ENCODE peak calls at places on chromosomes 6 and 20, in five cellular contexts. One of them, this sample, is unnamed.

GRCh38 chr20:21826946-21827345 is 121.5 kb downstream of the PAX1 start:
- DNase-seq in thyroid gland: no peak
- DNase-seq in mesendoderm: peak
- DNase-seq in astrocyte: no peak
- DNase-seq in cardiac muscle cell: no peak
- DNase-seq in this sample: no peak

GRCh38 chr6:41191569-41191968 is 9.4 kb downstream of the TREML2 start:
- DNase-seq in cardiac muscle cell: peak
- DNase-seq in thyroid gland: no peak
- DNase-seq in mesendoderm: peak
- DNase-seq in astrocyte: no peak
- DNase-seq in this sample: no peak

GRCh38 chr6:138535728-138536454 is 36.6 kb upstream of the NHSL1 start:
- DNase-seq in astrocyte: no peak
- DNase-seq in mesendoderm: peak
- DNase-seq in cardiac muscle cell: no peak
- DNase-seq in thyroid gland: no peak
- DNase-seq in this sample: no peak

GRCh38 chr6:43070028-43070632 is 6.0 kb upstream of the PTK7 start:
- DNase-seq in astrocyte: peak
- DNase-seq in mesendoderm: peak
- DNase-seq in thyroid gland: no peak
- DNase-seq in cardiac muscle cell: peak
- DNase-seq in this sample: peak

GRCh38 chr20:57080796-57081195 is 185.6 kb downstream of the BMP7 start:
- DNase-seq in cardiac muscle cell: no peak
- DNase-seq in thyroid gland: no peak
- DNase-seq in mesendoderm: peak
- DNase-seq in astrocyte: no peak
- DNase-seq in this sample: no peak

GRCh38 chr6:93676506-93676905 is 257.1 kb upstream of the EPHA7 start:
- DNase-seq in astrocyte: no peak
- DNase-seq in cardiac muscle cell: no peak
- DNase-seq in mesendoderm: no peak
- DNase-seq in thyroid gland: no peak
- DNase-seq in this sample: no peak

GRCh38 chr20:4135385-4136077 is 120.2 kb upstream of the RNF24 start:
- DNase-seq in thyroid gland: no peak
- DNase-seq in mesendoderm: peak
- DNase-seq in cardiac muscle cell: peak
- DNase-seq in astrocyte: peak
- DNase-seq in this sample: no peak

GRCh38 chr6:108661430-108661829 is 100.7 kb downstream of the FOXO3 start:
- DNase-seq in thyroid gland: no peak
- DNase-seq in cardiac muscle cell: peak
- DNase-seq in astrocyte: peak
- DNase-seq in mesendoderm: no peak
- DNase-seq in this sample: no peak

DNA sequence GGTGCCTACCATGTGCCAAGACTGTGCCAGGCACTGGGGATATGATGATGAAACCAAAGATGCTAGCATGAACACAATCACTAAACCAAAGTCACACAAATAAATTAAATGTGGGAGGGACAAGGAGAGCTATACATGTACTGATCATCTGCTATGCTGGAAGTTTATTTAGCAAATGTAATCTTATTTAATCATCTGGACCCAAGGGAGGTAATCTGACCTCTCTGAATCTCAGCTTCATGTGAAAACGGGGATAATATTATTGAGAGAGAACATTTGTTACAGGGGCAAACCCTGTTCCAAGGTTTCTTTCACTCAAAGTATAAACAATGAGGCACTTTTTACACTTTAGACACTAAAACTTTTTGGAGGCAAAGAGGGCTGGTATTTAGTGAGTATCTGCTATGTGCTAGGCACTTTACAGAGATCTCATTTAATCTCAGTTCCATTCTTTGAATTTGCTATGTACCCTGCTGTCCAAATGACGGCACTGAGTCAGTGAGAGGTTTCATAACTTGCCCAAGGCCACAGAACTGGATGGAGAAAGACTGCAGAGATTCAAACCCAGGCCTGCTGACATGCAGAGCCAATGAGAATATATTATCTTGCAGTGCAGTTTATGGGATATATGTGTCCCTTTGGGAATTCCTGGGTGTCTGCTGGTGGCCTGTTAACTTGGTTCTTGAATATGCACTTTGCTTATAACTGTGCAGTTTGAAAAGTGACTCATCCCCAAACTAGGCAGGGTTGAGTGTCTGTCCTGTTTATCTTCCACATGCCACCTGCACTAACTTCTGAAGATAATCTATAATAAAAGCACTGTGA is 3.3 kb upstream of the ASXL1 start:
- DNase-seq in mesendoderm: no peak
- DNase-seq in cardiac muscle cell: peak
- DNase-seq in thyroid gland: no peak
- DNase-seq in astrocyte: peak
- DNase-seq in this sample: no peak
- H3K4me3 ChIP-seq in mesendoderm: no peak
- H3K4me3 ChIP-seq in cardiac muscle cell: no peak
- H3K4me3 ChIP-seq in thyroid gland: no peak
- H3K4me3 ChIP-seq in astrocyte: no peak
- H3K4me3 ChIP-seq in this sample: no peak

GRCh38 chr20:49437057-49437456 is 45.4 kb downstream of the KCNB1 start:
- DNase-seq in mesendoderm: no peak
- DNase-seq in thyroid gland: no peak
- DNase-seq in astrocyte: no peak
- DNase-seq in cardiac muscle cell: no peak
- DNase-seq in this sample: no peak
- H3K27ac ChIP-seq in mesendoderm: no peak
- H3K27ac ChIP-seq in thyroid gland: no peak
- H3K27ac ChIP-seq in astrocyte: no peak
- H3K27ac ChIP-seq in cardiac muscle cell: no peak
- H3K27ac ChIP-seq in this sample: no peak

DNA sequence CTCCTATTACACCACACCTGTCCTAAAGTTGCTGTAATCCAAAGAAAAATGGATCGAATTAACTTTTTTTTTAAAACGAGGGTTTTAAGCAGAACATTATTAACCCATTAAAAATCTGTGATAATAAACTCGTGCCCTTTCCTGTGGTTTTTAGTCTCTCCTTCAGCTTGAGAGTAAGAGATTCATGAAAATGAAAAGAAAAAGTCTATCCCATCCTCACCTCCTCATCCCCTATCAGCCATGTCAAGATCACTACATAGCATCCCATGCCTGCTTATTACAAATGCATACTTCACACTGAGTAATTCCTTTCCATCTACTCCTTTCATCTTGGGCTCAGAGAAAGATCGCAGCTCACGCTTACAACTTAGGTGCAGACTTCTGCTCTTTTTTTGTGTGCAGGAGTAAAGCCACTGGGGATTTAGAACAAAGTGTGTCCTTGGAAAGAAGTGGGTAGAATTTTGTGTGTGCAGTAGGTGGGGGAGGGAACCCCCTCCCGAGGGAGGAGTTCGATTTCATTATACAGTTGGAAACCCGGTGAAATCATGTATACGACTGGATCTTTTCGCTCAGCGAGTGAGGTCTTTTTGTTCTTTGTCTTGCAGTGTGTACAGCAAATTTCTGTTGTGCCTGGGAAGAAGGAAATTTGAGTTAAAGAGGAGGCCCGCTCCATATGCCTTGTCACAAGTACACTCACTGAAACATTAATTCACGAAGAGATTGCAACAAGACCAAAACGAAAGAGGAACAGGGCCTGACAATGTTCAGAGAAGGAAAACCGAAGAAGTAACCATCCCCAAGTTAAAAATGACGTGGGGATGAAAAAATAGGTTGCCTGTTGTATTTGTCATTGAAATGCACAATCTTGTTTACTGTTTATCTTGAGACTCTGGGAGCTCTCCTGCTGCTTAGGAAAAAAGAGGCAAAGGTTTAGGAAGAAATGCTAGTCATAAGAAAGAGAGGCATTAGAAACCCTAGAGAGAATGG is 146.5 kb upstream of the ZNF217 start:
- DNase-seq in astrocyte: peak
- DNase-seq in mesendoderm: no peak
- DNase-seq in thyroid gland: no peak
- DNase-seq in cardiac muscle cell: peak
- DNase-seq in this sample: no peak
- H3K4me3 ChIP-seq in astrocyte: peak
- H3K4me3 ChIP-seq in mesendoderm: no peak
- H3K4me3 ChIP-seq in thyroid gland: no peak
- H3K4me3 ChIP-seq in cardiac muscle cell: no peak
- H3K4me3 ChIP-seq in this sample: no peak

GRCh38 chr6:89021629-89022028 is 58.2 kb upstream of the RNGTT start:
- DNase-seq in thyroid gland: no peak
- DNase-seq in astrocyte: no peak
- DNase-seq in cardiac muscle cell: no peak
- DNase-seq in mesendoderm: peak
- DNase-seq in this sample: no peak
- H3K27ac ChIP-seq in thyroid gland: no peak
- H3K27ac ChIP-seq in astrocyte: no peak
- H3K27ac ChIP-seq in cardiac muscle cell: no peak
- H3K27ac ChIP-seq in mesendoderm: no peak
- H3K27ac ChIP-seq in this sample: no peak

DNA sequence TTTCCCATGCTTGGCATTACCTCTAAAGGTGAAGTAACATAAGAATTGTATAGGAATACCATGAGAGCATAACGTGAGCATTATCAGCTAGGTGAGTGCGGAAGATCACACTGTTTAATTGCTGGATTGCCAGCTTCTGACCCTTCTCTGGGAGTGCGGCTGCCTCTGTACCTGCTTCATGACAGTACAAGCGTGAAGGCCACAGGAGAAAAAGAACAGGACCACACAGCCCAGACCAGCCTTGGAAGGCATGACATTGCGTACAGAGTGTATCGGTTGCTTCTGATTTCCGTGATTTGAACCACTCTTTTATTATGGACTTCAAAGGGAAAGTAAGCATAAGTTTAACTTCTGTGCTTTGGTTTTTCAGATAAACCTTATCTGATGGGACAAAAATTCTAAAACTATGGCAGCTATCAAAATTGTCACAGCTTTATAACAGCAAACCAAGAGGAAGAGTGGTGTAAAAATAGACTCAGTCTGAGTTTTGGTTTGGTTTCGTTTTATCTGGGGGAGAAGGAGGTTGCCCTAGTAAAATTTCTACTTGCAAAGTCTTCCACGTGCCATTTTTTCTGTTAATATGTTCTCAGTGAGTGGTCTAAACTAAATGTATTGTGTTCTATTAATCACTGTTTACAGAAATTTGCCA is 97.4 kb downstream of the RPP40 start:
- DNase-seq in thyroid gland: no peak
- DNase-seq in mesendoderm: no peak
- DNase-seq in astrocyte: no peak
- DNase-seq in cardiac muscle cell: no peak
- DNase-seq in this sample: no peak
- H3K4me3 ChIP-seq in thyroid gland: no peak
- H3K4me3 ChIP-seq in mesendoderm: no peak
- H3K4me3 ChIP-seq in astrocyte: no peak
- H3K4me3 ChIP-seq in cardiac muscle cell: no peak
- H3K4me3 ChIP-seq in this sample: no peak

GRCh38 chr6:161037873-161038228 is 46.3 kb downstream of the MAP3K4 start:
- DNase-seq in cardiac muscle cell: no peak
- DNase-seq in astrocyte: no peak
- DNase-seq in thyroid gland: no peak
- DNase-seq in mesendoderm: no peak
- DNase-seq in this sample: no peak
- H3K27ac ChIP-seq in cardiac muscle cell: no peak
- H3K27ac ChIP-seq in astrocyte: peak
- H3K27ac ChIP-seq in thyroid gland: no peak
- H3K27ac ChIP-seq in mesendoderm: no peak
- H3K27ac ChIP-seq in this sample: no peak

GRCh38 chr6:168301648-168302398 is 17.8 kb downstream of the DACT2 start:
- DNase-seq in thyroid gland: no peak
- DNase-seq in astrocyte: no peak
- DNase-seq in cardiac muscle cell: no peak
- DNase-seq in mesendoderm: peak
- DNase-seq in this sample: no peak
- H3K4me3 ChIP-seq in thyroid gland: no peak
- H3K4me3 ChIP-seq in astrocyte: no peak
- H3K4me3 ChIP-seq in cardiac muscle cell: no peak
- H3K4me3 ChIP-seq in mesendoderm: no peak
- H3K4me3 ChIP-seq in this sample: no peak

GRCh38 chr6:144160452-144160851 is 10.1 kb downstream of the STX11 start:
- DNase-seq in thyroid gland: no peak
- DNase-seq in astrocyte: no peak
- DNase-seq in cardiac muscle cell: no peak
- DNase-seq in mesendoderm: no peak
- DNase-seq in this sample: no peak
- H3K27ac ChIP-seq in thyroid gland: no peak
- H3K27ac ChIP-seq in astrocyte: no peak
- H3K27ac ChIP-seq in cardiac muscle cell: no peak
- H3K27ac ChIP-seq in mesendoderm: no peak
- H3K27ac ChIP-seq in this sample: no peak

DNA sequence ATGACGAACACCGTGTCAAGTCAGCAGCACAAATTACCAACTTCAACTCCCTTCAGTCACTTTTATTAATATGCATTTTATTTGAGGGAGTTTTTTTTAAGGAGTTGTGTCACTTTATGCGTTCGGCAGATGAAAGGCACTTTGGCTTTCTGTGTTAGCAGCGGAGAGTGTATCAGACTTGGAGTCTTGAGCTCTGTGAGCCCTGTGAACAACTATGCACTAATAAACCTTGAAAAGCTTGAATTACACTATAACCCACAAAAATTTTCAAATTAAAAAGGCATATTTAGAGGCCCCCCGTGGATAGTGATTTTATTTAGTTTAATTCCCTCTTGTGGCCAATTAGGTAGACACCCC is 335.3 kb upstream of the NT5E start:
- DNase-seq in cardiac muscle cell: no peak
- DNase-seq in mesendoderm: no peak
- DNase-seq in thyroid gland: no peak
- DNase-seq in astrocyte: no peak
- DNase-seq in this sample: no peak
- H3K4me3 ChIP-seq in cardiac muscle cell: no peak
- H3K4me3 ChIP-seq in mesendoderm: no peak
- H3K4me3 ChIP-seq in thyroid gland: no peak
- H3K4me3 ChIP-seq in astrocyte: no peak
- H3K4me3 ChIP-seq in this sample: no peak